ENCODE peak calls at places on chromosomes 3 and 15, in five cellular contexts. V is hepatocyte, M is endothelial cell of umbilical vein, E is AG04450, X is bronchial epithelial cell. L is an unnamed sample.

GRCh38 chr3:52167240-52167639 is 13.0 kb upstream of the POC1A start:
- DNase-seq in V (no peak), M (no peak), E (no peak), X (no peak), L (no peak)

GRCh38 chr15:67531379-67532059 is 10.6 kb downstream of the C15orf61 start:
- DNase-seq in V (no peak), M (peak), E (no peak), X (peak), L (no peak)

GRCh38 chr3:127679534-127680145 is 6.9 kb downstream of the ABTB1 start:
- DNase-seq in V (no peak), M (no peak), E (no peak), X (no peak), L (no peak)

GRCh38 chr3:126124896-126125295 is 41.0 kb upstream of the SLC41A3 start:
- DNase-seq in V (no peak), M (no peak), E (no peak), X (no peak), L (no peak)

GRCh38 chr15:46714959-46715358 is 1002.3 kb upstream of the SEMA6D start:
- DNase-seq in V (no peak), M (no peak), E (no peak), X (no peak), L (no peak)

GRCh38 chr3:34202975-34203374 is 404.5 kb downstream of the PDCD6IP start:
- DNase-seq in V (no peak), M (no peak), E (no peak), X (no peak), L (no peak)

GRCh38 chr15:50884583-50884982 is 23.9 kb upstream of the AP4E1 start:
- DNase-seq in V (no peak), M (no peak), E (no peak), X (peak), L (no peak)

GRCh38 chr15:51649659-51650521 is 27.3 kb upstream of the DMXL2 start:
- DNase-seq in V (peak), M (peak), E (peak), X (peak), L (peak)

GRCh38 chr3:39276746-39277145 is 3.1 kb downstream of the CX3CR1 start:
- DNase-seq in V (no peak), M (no peak), E (no peak), X (no peak), L (no peak)

GRCh38 chr15:101387591-101387990 is 92.5 kb upstream of the SNRPA1 start:
- DNase-seq in V (no peak), M (no peak), E (no peak), X (no peak), L (no peak)

GRCh38 chr3:112405845-112406244 is 72.9 kb downstream of the CD200 start:
- DNase-seq in V (no peak), M (no peak), E (no peak), X (peak), L (no peak)

GRCh38 chr15:40763801-40764765 is at the start of gene GCHFR:
- DNase-seq in V (peak), M (peak), E (no peak), X (no peak), L (peak)

GRCh38 chr3:183764854-183765731 is 60.3 kb downstream of the MAP6D1 start:
- DNase-seq in V (peak), M (peak), E (peak), X (peak), L (no peak)

GRCh38 chr15:87740655-87741344 is 515.7 kb downstream of the NTRK3 start:
- DNase-seq in V (no peak), M (no peak), E (no peak), X (no peak), L (no peak)

GRCh38 chr3:48157950-48158376 is 30.3 kb downstream of the CDC25A start:
- DNase-seq in V (peak), M (peak), E (peak), X (peak), L (peak)

GRCh38 chr3:56702487-56703315 is 19.6 kb upstream of the TASOR start:
- DNase-seq in V (peak), M (peak), E (peak), X (peak), L (peak)

GRCh38 chr15:54789377-54789776 is 407.4 kb downstream of the RSL24D1 start:
- DNase-seq in V (no peak), M (no peak), E (no peak), X (no peak), L (no peak)

GRCh38 chr15:50164458-50164857 is 17.5 kb upstream of the SLC27A2 start:
- DNase-seq in V (no peak), M (no peak), E (no peak), X (no peak), L (no peak)

GRCh38 chr3:59894425-59895146 is 844.8 kb upstream of the CFAP20DC start:
- DNase-seq in V (no peak), M (no peak), E (no peak), X (no peak), L (no peak)

GRCh38 chr3:123419850-123420292 is 29.0 kb downstream of the ADCY5 start:
- DNase-seq in V (no peak), M (no peak), E (no peak), X (no peak), L (no peak)

GRCh38 chr3:58526124-58526957 is 10.6 kb downstream of the ACOX2 start:
- DNase-seq in V (peak), M (peak), E (peak), X (peak), L (no peak)

GRCh38 chr3:4376499-4376898 is 73.3 kb downstream of the SETMAR start:
- DNase-seq in V (no peak), M (no peak), E (no peak), X (peak), L (no peak)

GRCh38 chr15:22978691-22979068 is 1.5 kb downstream of the CYFIP1 start:
- DNase-seq in V (no peak), M (no peak), E (no peak), X (no peak), L (no peak)

GRCh38 chr3:177905895-177906511 is 630.2 kb upstream of the KCNMB2 start:
- DNase-seq in V (no peak), M (peak), E (peak), X (peak), L (no peak)

GRCh38 chr15:75063338-75063737 is 39.9 kb downstream of the PPCDC start:
- DNase-seq in V (no peak), M (no peak), E (no peak), X (no peak), L (no peak)

GRCh38 chr3:105823149-105823866 is 45.5 kb downstream of the CBLB start:
- DNase-seq in V (peak), M (peak), E (peak), X (peak), L (no peak)

GRCh38 chr3:126375835-126376331 is 18.7 kb upstream of the KLF15 start:
- DNase-seq in V (no peak), M (no peak), E (no peak), X (no peak), L (no peak)

GRCh38 chr3:22360977-22361376 is 610.0 kb upstream of the ZNF385D start:
- DNase-seq in V (no peak), M (no peak), E (no peak), X (no peak), L (no peak)

GRCh38 chr3:143957447-143957846 is 14.2 kb upstream of the DIPK2A start:
- DNase-seq in V (no peak), M (no peak), E (no peak), X (no peak), L (no peak)
- TF ChIP-seq CTCF in V (no peak), M (no peak), E (no peak), X (no peak), L (no peak)

GRCh38 chr3:185982632-185983031 is 44.8 kb upstream of the TRA2B start:
- DNase-seq in V (no peak), M (no peak), E (no peak), X (no peak), L (no peak)

GRCh38 chr3:185983495-185984141 is 45.8 kb upstream of the TRA2B start:
- DNase-seq in V (peak), M (peak), E (peak), X (peak), L (peak)

GRCh38 chr3:185984203-185984602 is 46.4 kb upstream of the TRA2B start:
- DNase-seq in V (no peak), M (no peak), E (no peak), X (no peak), L (no peak)

GRCh38 chr3:185979721-185980121 is 41.9 kb upstream of the TRA2B start:
- DNase-seq in V (no peak), M (peak), E (no peak), X (peak), L (no peak)

DNA sequence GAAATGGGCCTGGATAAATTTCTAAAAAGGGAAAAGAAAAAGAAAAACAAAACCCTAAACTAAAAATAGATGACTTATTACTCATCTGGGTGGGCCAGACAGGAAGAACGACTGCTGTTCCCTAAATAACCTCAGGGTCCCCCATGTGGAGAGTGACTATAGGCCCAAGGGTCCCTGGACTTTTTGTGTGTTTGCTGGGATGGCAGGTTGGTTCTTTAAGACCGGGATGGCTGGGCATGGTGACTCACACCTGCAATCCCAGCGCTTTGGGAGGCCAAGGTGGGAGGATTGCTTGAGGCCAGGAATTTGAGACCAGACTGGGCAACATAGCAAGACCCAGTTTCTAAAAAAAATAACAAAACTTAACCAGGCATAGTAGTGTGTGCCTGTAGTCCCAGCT is 43.8 kb upstream of the TRA2B start:
- DNase-seq in V (no peak), M (no peak), E (no peak), X (no peak), L (no peak)
- TF ChIP-seq CTCF in V (no peak), M (no peak), E (no peak), X (no peak), L (no peak)

GRCh38 chr3:42581709-42582473 is at the start of gene SEC22C:
- DNase-seq in V (peak), M (peak), E (peak), X (peak), L (peak)
- TF ChIP-seq CTCF in V (peak), M (peak), E (peak), X (peak), L (no peak)

DNA sequence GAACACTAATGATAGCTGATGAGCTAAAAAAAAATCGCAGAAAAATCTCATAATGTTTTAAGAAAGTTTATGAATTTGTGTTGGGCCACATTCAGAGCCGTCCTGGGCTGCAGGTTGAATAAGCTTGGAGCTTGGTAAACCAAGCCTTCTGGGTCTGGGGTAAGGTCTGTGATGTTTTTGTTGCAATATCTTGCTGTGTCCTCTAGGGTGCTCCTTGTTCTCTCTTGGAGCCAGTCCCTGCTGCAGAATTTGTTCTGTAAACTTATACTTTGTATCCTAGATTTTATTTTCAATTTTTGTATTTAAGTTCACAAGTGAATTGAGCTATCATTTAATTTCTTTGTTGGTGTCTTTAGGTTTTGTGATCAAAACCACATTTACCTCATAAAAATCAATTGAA is 143.7 kb downstream of the NR1D2 start:
- DNase-seq in V (peak), M (no peak), E (no peak), X (peak), L (peak)
- TF ChIP-seq CTCF in V (peak), M (peak), E (peak), X (peak), L (no peak)

GRCh38 chr3:159583662-159584061 is 405.0 kb upstream of the IL12A start:
- DNase-seq in V (no peak), M (no peak), E (no peak), X (no peak), L (no peak)

GRCh38 chr3:159586587-159587202 is 401.9 kb upstream of the IL12A start:
- DNase-seq in V (peak), M (peak), E (peak), X (peak), L (no peak)
- TF ChIP-seq CTCF in V (peak), M (peak), E (peak), X (peak), L (no peak)

GRCh38 chr15:71011503-71012155 is 103.6 kb upstream of the THSD4 start:
- DNase-seq in V (peak), M (peak), E (peak), X (peak), L (peak)
- TF ChIP-seq CTCF in V (peak), M (peak), E (peak), X (peak), L (peak)

DNA sequence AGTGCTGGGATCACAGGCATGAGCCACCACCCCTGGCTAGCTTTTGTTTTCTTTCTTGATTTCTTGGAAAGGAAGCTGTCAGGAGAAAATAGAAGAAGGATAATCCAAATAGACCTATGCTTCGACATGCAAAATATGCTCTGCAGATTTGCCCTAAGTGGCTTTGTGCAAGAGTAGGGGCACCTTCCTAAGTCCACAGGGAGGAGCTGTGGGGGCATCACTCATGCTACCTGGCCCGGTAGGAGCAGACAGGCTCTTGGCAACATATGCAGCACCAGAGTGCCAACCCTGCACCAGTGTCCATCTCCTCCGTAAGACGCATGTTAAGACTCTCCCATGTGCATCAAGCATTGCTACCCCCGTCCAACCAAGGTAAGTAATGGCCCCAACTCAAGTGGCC is 190.7 kb upstream of the UBE2E1 start:
- DNase-seq in V (no peak), M (no peak), E (no peak), X (no peak), L (no peak)
- TF ChIP-seq CTCF in V (no peak), M (no peak), E (no peak), X (no peak), L (no peak)

GRCh38 chr15:29596266-29596665 is 226.0 kb downstream of the TJP1 start:
- DNase-seq in V (peak), M (peak), E (no peak), X (peak), L (no peak)
- TF ChIP-seq CTCF in V (no peak), M (peak), E (peak), X (no peak), L (no peak)

GRCh38 chr3:65425880-65426279 is 612.8 kb downstream of the MAGI1 start:
- DNase-seq in V (peak), M (no peak), E (no peak), X (peak), L (no peak)
- TF ChIP-seq CTCF in V (peak), M (peak), E (peak), X (peak), L (no peak)

GRCh38 chr3:152296990-152297389 is 28.3 kb downstream of the MBNL1 start:
- DNase-seq in V (no peak), M (no peak), E (no peak), X (no peak), L (no peak)

GRCh38 chr3:152296382-152296781 is 27.7 kb downstream of the MBNL1 start:
- DNase-seq in V (no peak), M (no peak), E (no peak), X (no peak), L (no peak)

GRCh38 chr3:152300029-152300764 is 31.5 kb downstream of the MBNL1 start:
- DNase-seq in V (no peak), M (no peak), E (no peak), X (no peak), L (no peak)

GRCh38 chr3:152299243-152299976 is 30.7 kb downstream of the MBNL1 start:
- DNase-seq in V (no peak), M (no peak), E (no peak), X (no peak), L (no peak)

GRCh38 chr3:152298393-152299242 is 29.9 kb downstream of the MBNL1 start:
- DNase-seq in V (peak), M (peak), E (peak), X (peak), L (peak)
- TF ChIP-seq CTCF in V (no peak), M (no peak), E (no peak), X (no peak), L (no peak)